ENCODE peak calls at places on chromosomes 13 and 19, in ten cellular contexts. P is COLO829; S is activated T-helper 9 cell treated with anti-CD3 and anti-CD28 coated beads, Interleukin-2, amount 50 U/mL, for 16 hours; F is lower lobe of right lung; C is glomerular endothelial cell; B is KG1; N is left ventricle myocardium inferior; X is cardiac fibroblast; Z is GM12865; E is LHCN-M2. U is an unnamed sample.
A peak's percentile ranks its signal among the peaks of the same experiment; 100 is the strongest.

GRCh38 chr19:34786236-34786635 is 13.2 kb upstream of the ZNF599 start:
- DNase-seq in X (no peak), Z (no peak), C (no peak), N (no peak), P (no peak), E (no peak), F (no peak), S (no peak), B (no peak), U (no peak)

GRCh38 chr13:72648513-72649065 is 78.8 kb downstream of the MZT1 start:
- DNase-seq in N (no peak), B (no peak), Z (no peak), S (no peak), X (no peak), E (no peak), F (no peak), C (no peak), P (no peak), U (no peak)

GRCh38 chr19:35592226-35592625 is 6.3 kb downstream of the PMIS2 start:
- DNase-seq in Z (peak; percentile 76), X (peak; percentile 70), N (no peak), C (no peak), E (peak; percentile 10), F (no peak), P (peak; percentile 17), B (no peak), S (no peak), U (peak; percentile 43)

GRCh38 chr19:33530261-33530660 is 8.7 kb upstream of the PEPD start:
- DNase-seq in X (no peak), B (no peak), S (no peak), Z (no peak), F (no peak), N (no peak), E (no peak), P (no peak), C (no peak), U (no peak)

GRCh38 chr19:19459707-19460251 is 54.3 kb downstream of the GATAD2A start:
- DNase-seq in S (peak; percentile 45), X (peak; percentile 56), C (peak; percentile 34), E (peak; percentile 83), P (peak; percentile 48), N (peak; percentile 46), Z (peak; percentile 79), F (peak; percentile 65), B (peak; percentile 70), U (no peak)

GRCh38 chr13:32409561-32410440 is 18.1 kb downstream of the N4BP2L1 start:
- DNase-seq in X (peak; percentile 87), Z (no peak), P (no peak), N (peak; percentile 42), S (no peak), E (peak; percentile 41), C (no peak), B (no peak), F (no peak), U (peak; percentile 92)

GRCh38 chr19:11058246-11059030 is 30.8 kb upstream of the LDLR start:
- DNase-seq in Z (no peak), E (no peak), F (no peak), N (no peak), X (no peak), B (no peak), P (no peak), S (no peak), C (no peak), U (no peak)

GRCh38 chr13:77510156-77510555 is 25.4 kb upstream of the SCEL start:
- DNase-seq in X (no peak), P (no peak), E (no peak), F (no peak), S (no peak), C (no peak), N (no peak), Z (no peak), B (no peak), U (no peak)

GRCh38 chr13:34347784-34348573 is 530.0 kb downstream of the RFC3 start:
- DNase-seq in X (no peak), C (no peak), P (no peak), E (no peak), B (no peak), S (no peak), F (no peak), Z (peak; percentile 2), N (no peak), U (no peak)

GRCh38 chr13:77981191-77981925 is 62.7 kb upstream of the EDNRB start:
- DNase-seq in F (no peak), X (peak; percentile 54), S (no peak), P (no peak), B (no peak), E (peak; percentile 40), Z (no peak), C (no peak), N (no peak), U (no peak)

GRCh38 chr19:18839465-18840287 is 7.9 kb downstream of the UPF1 start:
- DNase-seq in S (no peak), N (no peak), E (no peak), X (peak; percentile 37), C (no peak), B (no peak), P (no peak), F (no peak), Z (no peak), U (no peak)

GRCh38 chr19:42154471-42155323 is 22.5 kb upstream of the POU2F2 start:
- DNase-seq in Z (peak; percentile 6), C (no peak), X (no peak), S (no peak), P (no peak), F (no peak), E (no peak), N (no peak), B (no peak), U (no peak)

GRCh38 chr13:77022341-77022740 is 4.6 kb downstream of the FBXL3 start:
- DNase-seq in N (no peak), E (no peak), X (peak; percentile 45), C (no peak), P (no peak), F (no peak), Z (no peak), S (no peak), B (no peak), U (peak; percentile 60)

GRCh38 chr13:30125422-30126073 is 181.8 kb downstream of the KATNAL1 start:
- DNase-seq in S (no peak), N (no peak), E (peak; percentile 81), Z (no peak), C (no peak), B (no peak), P (no peak), F (no peak), X (peak; percentile 94), U (no peak)

GRCh38 chr13:35984287-35984686 is 146.9 kb downstream of the DCLK1 start:
- DNase-seq in N (no peak), X (no peak), E (no peak), S (no peak), P (no peak), F (no peak), C (no peak), B (no peak), Z (no peak), U (no peak)

GRCh38 chr13:47215741-47216140 is 318.9 kb upstream of the HTR2A start:
- DNase-seq in F (no peak), X (peak; percentile 88), Z (no peak), S (no peak), B (no peak), C (no peak), N (no peak), P (peak; percentile 89), E (peak; percentile 99), U (no peak)

GRCh38 chr19:21023901-21024300 is 3.4 kb downstream of the ZNF430 start:
- DNase-seq in N (no peak), S (no peak), X (peak; percentile 1), P (no peak), Z (no peak), F (no peak), B (no peak), C (no peak), E (peak; percentile 71), U (no peak)

GRCh38 chr19:1113986-1114483 is 10.2 kb downstream of the GPX4 start:
- DNase-seq in P (no peak), X (no peak), Z (no peak), N (no peak), F (no peak), S (no peak), B (no peak), C (no peak), E (no peak), U (no peak)

GRCh38 chr19:19226204-19226603 is 14.4 kb downstream of the NCAN start:
- DNase-seq in S (no peak), E (no peak), F (no peak), B (no peak), N (no peak), P (no peak), X (no peak), Z (no peak), C (no peak), U (no peak)

GRCh38 chr13:85798999-85799646 is at the start of gene SLITRK6:
- DNase-seq in E (peak; percentile 0), Z (no peak), X (peak; percentile 46), P (peak; percentile 34), C (no peak), F (no peak), S (no peak), B (no peak), N (no peak), U (peak; percentile 3)

GRCh38 chr19:1276620-1277007 is 1.3 kb downstream of the FAM174C start:
- DNase-seq in S (no peak), Z (peak; percentile 62), F (no peak), P (no peak), E (no peak), B (no peak), N (no peak), X (no peak), C (no peak), U (no peak)

GRCh38 chr19:34664870-34665269 is 12.1 kb downstream of the SCGB2B2 start:
- DNase-seq in N (no peak), X (no peak), C (no peak), P (no peak), B (no peak), E (no peak), F (no peak), Z (no peak), S (no peak), U (no peak)

U was measured in NB4.